ENCODE peak calls at places on chromosomes 7 and 10, in five cellular contexts. One of them, this sample, is unnamed.

GRCh38 chr7:23372671-23373070 is 73.5 kb downstream of the MALSU1 start:
- DNase-seq in NB4: no peak
- DNase-seq in GM12865: no peak
- DNase-seq in activated B cell treated with CpG ODN at 0.5 μM for 24 hours: no peak
- DNase-seq in suprapubic skin: no peak
- DNase-seq in this sample: no peak

GRCh38 chr7:100803398-100804161 is 23.7 kb downstream of the EPHB4 start:
- DNase-seq in GM12865: peak; percentile 89
- DNase-seq in NB4: peak; percentile 98
- DNase-seq in activated B cell treated with CpG ODN at 0.5 μM for 24 hours: peak; percentile 62
- DNase-seq in suprapubic skin: peak; percentile 79
- DNase-seq in this sample: peak; percentile 24

GRCh38 chr7:87878208-87878735 is 2.0 kb downstream of the DBF4 start:
- DNase-seq in activated B cell treated with CpG ODN at 0.5 μM for 24 hours: no peak
- DNase-seq in suprapubic skin: no peak
- DNase-seq in GM12865: no peak
- DNase-seq in NB4: no peak
- DNase-seq in this sample: no peak

GRCh38 chr10:91144961-91145360 is 75.5 kb upstream of the PCGF5 start:
- DNase-seq in NB4: no peak
- DNase-seq in suprapubic skin: no peak
- DNase-seq in activated B cell treated with CpG ODN at 0.5 μM for 24 hours: no peak
- DNase-seq in GM12865: no peak
- DNase-seq in this sample: no peak

GRCh38 chr7:66503551-66504031 is 125.1 kb upstream of the KCTD7 start:
- DNase-seq in activated B cell treated with CpG ODN at 0.5 μM for 24 hours: no peak
- DNase-seq in GM12865: no peak
- DNase-seq in NB4: no peak
- DNase-seq in suprapubic skin: no peak
- DNase-seq in this sample: no peak

GRCh38 chr7:96674565-96674964 is 35.1 kb downstream of the SEM1 start:
- DNase-seq in activated B cell treated with CpG ODN at 0.5 μM for 24 hours: no peak
- DNase-seq in NB4: no peak
- DNase-seq in suprapubic skin: no peak
- DNase-seq in GM12865: no peak
- DNase-seq in this sample: no peak

GRCh38 chr7:31981874-31982390 is 88.3 kb downstream of the PDE1C start:
- DNase-seq in NB4: no peak
- DNase-seq in GM12865: no peak
- DNase-seq in suprapubic skin: no peak
- DNase-seq in activated B cell treated with CpG ODN at 0.5 μM for 24 hours: no peak
- DNase-seq in this sample: no peak

GRCh38 chr10:89702121-89702480 is 711 bp downstream of the KIF20B start:
- DNase-seq in GM12865: peak; percentile 35
- DNase-seq in NB4: peak; percentile 53
- DNase-seq in activated B cell treated with CpG ODN at 0.5 μM for 24 hours: peak; percentile 17
- DNase-seq in suprapubic skin: no peak
- DNase-seq in this sample: no peak

GRCh38 chr10:78516741-78517140 is 483.1 kb downstream of the RPS24 start:
- DNase-seq in activated B cell treated with CpG ODN at 0.5 μM for 24 hours: no peak
- DNase-seq in GM12865: no peak
- DNase-seq in NB4: no peak
- DNase-seq in suprapubic skin: no peak
- DNase-seq in this sample: no peak

GRCh38 chr7:99607548-99607947 is 9.2 kb upstream of the ZSCAN25 start:
- DNase-seq in GM12865: no peak
- DNase-seq in suprapubic skin: no peak
- DNase-seq in activated B cell treated with CpG ODN at 0.5 μM for 24 hours: no peak
- DNase-seq in NB4: no peak
- DNase-seq in this sample: no peak

GRCh38 chr10:13276749-13277394 is 23.0 kb downstream of the PHYH start:
- DNase-seq in GM12865: no peak
- DNase-seq in activated B cell treated with CpG ODN at 0.5 μM for 24 hours: no peak
- DNase-seq in suprapubic skin: no peak
- DNase-seq in NB4: no peak
- DNase-seq in this sample: no peak

GRCh38 chr10:116466715-116467422 is 39.2 kb downstream of the PNLIPRP3 start:
- DNase-seq in activated B cell treated with CpG ODN at 0.5 μM for 24 hours: no peak
- DNase-seq in GM12865: no peak
- DNase-seq in NB4: no peak
- DNase-seq in suprapubic skin: no peak
- DNase-seq in this sample: no peak

GRCh38 chr10:114856544-114857287 is 35.1 kb downstream of the FHIP2A start:
- DNase-seq in GM12865: no peak
- DNase-seq in activated B cell treated with CpG ODN at 0.5 μM for 24 hours: no peak
- DNase-seq in NB4: no peak
- DNase-seq in suprapubic skin: no peak
- DNase-seq in this sample: no peak

GRCh38 chr10:86899128-86899527 is 58.3 kb downstream of the MMRN2 start:
- DNase-seq in activated B cell treated with CpG ODN at 0.5 μM for 24 hours: no peak
- DNase-seq in GM12865: no peak
- DNase-seq in suprapubic skin: no peak
- DNase-seq in NB4: no peak
- DNase-seq in this sample: no peak

GRCh38 chr10:113614304-113614703 is 49.5 kb downstream of the NRAP start:
- DNase-seq in GM12865: no peak
- DNase-seq in activated B cell treated with CpG ODN at 0.5 μM for 24 hours: no peak
- DNase-seq in NB4: no peak
- DNase-seq in suprapubic skin: no peak
- DNase-seq in this sample: no peak

GRCh38 chr7:16778479-16778878 is 24.9 kb downstream of the TSPAN13 start:
- DNase-seq in NB4: no peak
- DNase-seq in GM12865: no peak
- DNase-seq in suprapubic skin: no peak
- DNase-seq in activated B cell treated with CpG ODN at 0.5 μM for 24 hours: no peak
- DNase-seq in this sample: no peak

GRCh38 chr7:88458931-88459330 is 152.2 kb upstream of the STEAP4 start:
- DNase-seq in activated B cell treated with CpG ODN at 0.5 μM for 24 hours: no peak
- DNase-seq in NB4: no peak
- DNase-seq in suprapubic skin: no peak
- DNase-seq in GM12865: no peak
- DNase-seq in this sample: no peak

DNA sequence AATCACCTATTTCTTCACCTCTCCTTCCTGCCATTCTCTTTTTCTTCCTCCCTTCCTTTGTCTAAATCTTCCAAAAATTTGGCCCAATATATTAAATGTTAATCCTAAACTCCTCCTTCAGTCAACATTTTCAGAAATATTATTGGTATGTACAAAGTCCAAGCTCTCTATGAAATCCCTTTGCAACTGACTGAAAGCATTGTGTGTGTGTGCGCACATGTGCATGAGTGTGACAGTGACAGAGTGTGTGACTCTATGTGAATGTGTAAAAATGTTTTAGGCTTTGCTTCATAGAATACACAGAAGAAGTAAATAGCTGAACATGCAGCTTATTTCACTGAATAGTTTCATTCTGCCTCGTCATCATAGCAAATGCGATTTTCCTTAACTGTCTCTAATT is 7.0 kb downstream of the GPAM start:
- DNase-seq in suprapubic skin: no peak
- DNase-seq in NB4: no peak
- DNase-seq in GM12865: no peak
- DNase-seq in activated B cell treated with CpG ODN at 0.5 μM for 24 hours: no peak
- DNase-seq in this sample: no peak
- TF ChIP-seq CTCF in suprapubic skin: no peak
- TF ChIP-seq CTCF in NB4: no peak
- TF ChIP-seq CTCF in GM12865: no peak
- TF ChIP-seq CTCF in activated B cell treated with CpG ODN at 0.5 μM for 24 hours: no peak
- TF ChIP-seq CTCF in this sample: no peak

DNA sequence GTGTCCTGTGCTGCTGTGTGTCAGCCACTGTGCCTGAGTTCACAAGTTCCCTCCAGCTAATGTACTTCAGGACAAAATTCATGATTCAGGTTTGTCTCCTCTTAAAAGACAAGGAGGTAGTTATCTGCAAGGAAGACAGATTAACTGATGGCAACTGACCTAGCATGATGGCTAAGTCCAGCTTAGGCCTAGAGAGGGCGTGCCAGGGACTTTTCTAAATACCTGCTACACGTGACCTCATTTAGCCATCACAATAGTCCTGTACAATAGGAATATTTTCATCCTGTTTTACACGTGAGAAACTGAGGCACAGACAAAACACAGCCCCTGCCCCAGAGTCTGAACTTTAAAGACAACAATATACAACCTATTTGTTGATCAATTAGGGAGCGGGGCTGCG is 275.7 kb downstream of the XPNPEP1 start:
- DNase-seq in suprapubic skin: no peak
- DNase-seq in GM12865: no peak
- DNase-seq in activated B cell treated with CpG ODN at 0.5 μM for 24 hours: no peak
- DNase-seq in NB4: peak; percentile 20
- DNase-seq in this sample: no peak
- TF ChIP-seq CTCF in suprapubic skin: no peak
- TF ChIP-seq CTCF in GM12865: peak; percentile 2
- TF ChIP-seq CTCF in activated B cell treated with CpG ODN at 0.5 μM for 24 hours: no peak
- TF ChIP-seq CTCF in NB4: peak; percentile 44
- TF ChIP-seq CTCF in this sample: no peak

DNA sequence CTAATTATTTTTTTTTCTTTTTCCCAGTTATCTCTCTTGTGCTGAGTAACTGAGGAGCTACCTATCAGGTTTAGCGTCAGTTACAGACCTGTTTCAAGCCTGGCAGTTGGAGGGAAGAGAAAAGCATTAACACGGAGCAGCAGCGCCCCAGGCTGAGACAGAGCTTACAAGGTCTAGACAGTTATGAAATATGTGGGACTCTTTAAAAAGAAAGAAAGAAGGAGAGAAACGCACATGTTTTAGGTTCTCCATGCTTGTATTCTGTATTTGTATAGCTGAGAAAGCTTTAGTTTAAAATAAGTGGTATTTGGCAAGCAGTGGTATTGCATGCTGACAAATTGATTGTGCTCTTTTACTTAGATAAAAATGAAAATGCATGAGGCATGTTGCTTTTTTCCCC is 157.6 kb downstream of the GRK5 start:
- DNase-seq in GM12865: no peak
- DNase-seq in suprapubic skin: no peak
- DNase-seq in activated B cell treated with CpG ODN at 0.5 μM for 24 hours: no peak
- DNase-seq in NB4: no peak
- DNase-seq in this sample: no peak
- TF ChIP-seq CTCF in GM12865: no peak
- TF ChIP-seq CTCF in suprapubic skin: no peak
- TF ChIP-seq CTCF in activated B cell treated with CpG ODN at 0.5 μM for 24 hours: no peak
- TF ChIP-seq CTCF in NB4: no peak
- TF ChIP-seq CTCF in this sample: no peak

GRCh38 chr7:12062062-12062461 is 149.0 kb upstream of the TMEM106B start:
- DNase-seq in suprapubic skin: no peak
- DNase-seq in activated B cell treated with CpG ODN at 0.5 μM for 24 hours: no peak
- DNase-seq in NB4: peak; percentile 22
- DNase-seq in GM12865: peak; percentile 8
- DNase-seq in this sample: no peak
- TF ChIP-seq CTCF in suprapubic skin: no peak
- TF ChIP-seq CTCF in activated B cell treated with CpG ODN at 0.5 μM for 24 hours: no peak
- TF ChIP-seq CTCF in NB4: peak; percentile 63
- TF ChIP-seq CTCF in GM12865: peak; percentile 36
- TF ChIP-seq CTCF in this sample: no peak

DNA sequence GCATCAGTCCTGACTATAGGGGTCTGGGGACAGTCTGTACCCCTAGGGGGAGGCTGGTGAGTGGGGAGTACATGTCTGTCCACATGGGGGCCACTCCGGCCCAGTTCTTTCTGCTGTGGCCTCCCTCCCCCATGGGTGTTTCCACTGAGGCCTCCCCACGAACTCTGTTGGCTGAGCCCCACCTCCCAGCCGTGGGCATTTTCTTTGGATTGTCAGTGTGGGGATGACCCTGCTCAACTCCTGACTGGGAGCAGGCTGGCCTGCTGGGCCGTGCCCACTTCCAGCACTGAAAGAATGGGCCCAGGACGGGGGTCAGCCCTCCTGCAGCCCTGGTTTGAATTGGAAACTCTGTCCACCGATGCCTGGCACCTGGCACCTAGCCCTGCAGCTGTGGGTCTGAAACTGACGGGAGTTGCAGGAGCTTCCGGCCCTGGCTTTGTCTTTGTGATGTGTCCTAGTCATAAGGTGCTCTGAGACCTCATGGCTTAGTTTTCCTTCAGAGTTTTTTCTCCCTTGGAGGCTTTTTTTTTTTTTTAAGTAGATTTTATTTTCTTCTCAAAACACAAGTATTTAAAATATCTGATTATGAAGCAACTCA is 46.5 kb downstream of the LHPP start:
- DNase-seq in suprapubic skin: no peak
- DNase-seq in GM12865: peak; percentile 44
- DNase-seq in NB4: no peak
- DNase-seq in activated B cell treated with CpG ODN at 0.5 μM for 24 hours: no peak
- DNase-seq in this sample: no peak
- TF ChIP-seq CTCF in suprapubic skin: no peak
- TF ChIP-seq CTCF in GM12865: no peak
- TF ChIP-seq CTCF in NB4: no peak
- TF ChIP-seq CTCF in activated B cell treated with CpG ODN at 0.5 μM for 24 hours: no peak
- TF ChIP-seq CTCF in this sample: no peak

GRCh38 chr7:520503-521161 is 986 bp upstream of the PDGFA start:
- DNase-seq in suprapubic skin: no peak
- DNase-seq in GM12865: no peak
- DNase-seq in activated B cell treated with CpG ODN at 0.5 μM for 24 hours: peak; percentile 25
- DNase-seq in NB4: no peak
- DNase-seq in this sample: no peak
- TF ChIP-seq CTCF in suprapubic skin: no peak
- TF ChIP-seq CTCF in GM12865: no peak
- TF ChIP-seq CTCF in activated B cell treated with CpG ODN at 0.5 μM for 24 hours: no peak
- TF ChIP-seq CTCF in NB4: no peak
- TF ChIP-seq CTCF in this sample: no peak

This sample was measured in esophagus squamous epithelium.